ENCODE peak calls at places on chromosomes 3 and 15, in six cellular contexts. One of them, this sample, is unnamed.

GRCh38 chr3:179438836-179439235 is 12.4 kb downstream of the GNB4 start:
- DNase-seq in foreskin fibroblast: no peak
- DNase-seq in HFFc6: no peak
- DNase-seq in psoas muscle: no peak
- DNase-seq in body of pancreas: no peak
- DNase-seq in spleen: peak; percentile 88
- DNase-seq in this sample: no peak

GRCh38 chr3:37607604-37608003 is 254.1 kb upstream of the CTDSPL start:
- DNase-seq in body of pancreas: no peak
- DNase-seq in foreskin fibroblast: no peak
- DNase-seq in HFFc6: no peak
- DNase-seq in spleen: no peak
- DNase-seq in psoas muscle: no peak
- DNase-seq in this sample: no peak

GRCh38 chr3:27673701-27674100 is 48.4 kb downstream of the EOMES start:
- DNase-seq in body of pancreas: no peak
- DNase-seq in HFFc6: no peak
- DNase-seq in foreskin fibroblast: no peak
- DNase-seq in spleen: no peak
- DNase-seq in psoas muscle: no peak
- DNase-seq in this sample: no peak

GRCh38 chr15:90268415-90268814 is 2.9 kb downstream of the NGRN start:
- DNase-seq in spleen: no peak
- DNase-seq in psoas muscle: no peak
- DNase-seq in HFFc6: no peak
- DNase-seq in body of pancreas: no peak
- DNase-seq in foreskin fibroblast: no peak
- DNase-seq in this sample: no peak

GRCh38 chr15:69338535-69339213 is 40.0 kb downstream of the PAQR5 start:
- DNase-seq in HFFc6: no peak
- DNase-seq in spleen: no peak
- DNase-seq in psoas muscle: no peak
- DNase-seq in body of pancreas: no peak
- DNase-seq in foreskin fibroblast: peak; percentile 40
- DNase-seq in this sample: no peak

GRCh38 chr3:186682734-186683133 is 16.9 kb downstream of the HRG start:
- DNase-seq in HFFc6: no peak
- DNase-seq in foreskin fibroblast: no peak
- DNase-seq in spleen: no peak
- DNase-seq in body of pancreas: no peak
- DNase-seq in psoas muscle: no peak
- DNase-seq in this sample: no peak

GRCh38 chr15:96889734-96890480 is 559.4 kb downstream of the NR2F2 start:
- DNase-seq in body of pancreas: no peak
- DNase-seq in psoas muscle: no peak
- DNase-seq in foreskin fibroblast: no peak
- DNase-seq in spleen: no peak
- DNase-seq in HFFc6: no peak
- DNase-seq in this sample: peak; percentile 38

GRCh38 chr3:37945803-37946530 is 44.6 kb upstream of the VILL start:
- DNase-seq in HFFc6: peak; percentile 50
- DNase-seq in spleen: no peak
- DNase-seq in body of pancreas: no peak
- DNase-seq in psoas muscle: no peak
- DNase-seq in foreskin fibroblast: peak; percentile 76
- DNase-seq in this sample: peak; percentile 80

GRCh38 chr15:85793641-85794597 is 806 bp downstream of the KLHL25 start:
- DNase-seq in spleen: peak; percentile 90
- DNase-seq in body of pancreas: peak; percentile 55
- DNase-seq in HFFc6: no peak
- DNase-seq in foreskin fibroblast: peak; percentile 60
- DNase-seq in psoas muscle: peak; percentile 70
- DNase-seq in this sample: peak; percentile 53

GRCh38 chr15:48001393-48002059 is 119.3 kb upstream of the SLC24A5 start:
- DNase-seq in spleen: no peak
- DNase-seq in HFFc6: no peak
- DNase-seq in foreskin fibroblast: no peak
- DNase-seq in body of pancreas: no peak
- DNase-seq in psoas muscle: no peak
- DNase-seq in this sample: no peak

GRCh38 chr3:65907232-65908130 is 131.2 kb downstream of the MAGI1 start:
- DNase-seq in foreskin fibroblast: no peak
- DNase-seq in body of pancreas: no peak
- DNase-seq in spleen: no peak
- DNase-seq in HFFc6: no peak
- DNase-seq in psoas muscle: no peak
- DNase-seq in this sample: no peak

GRCh38 chr3:126345231-126345630 is 12.0 kb downstream of the KLF15 start:
- DNase-seq in body of pancreas: no peak
- DNase-seq in foreskin fibroblast: no peak
- DNase-seq in HFFc6: no peak
- DNase-seq in psoas muscle: no peak
- DNase-seq in spleen: peak; percentile 29
- DNase-seq in this sample: no peak

GRCh38 chr3:52204337-52205073 is 6.5 kb downstream of the ALAS1 start:
- DNase-seq in foreskin fibroblast: peak; percentile 55
- DNase-seq in body of pancreas: peak; percentile 83
- DNase-seq in spleen: peak; percentile 14
- DNase-seq in HFFc6: no peak
- DNase-seq in psoas muscle: no peak
- DNase-seq in this sample: no peak

GRCh38 chr3:71438004-71438685 is 145.4 kb downstream of the FOXP1 start:
- DNase-seq in psoas muscle: no peak
- DNase-seq in foreskin fibroblast: no peak
- DNase-seq in spleen: no peak
- DNase-seq in HFFc6: no peak
- DNase-seq in body of pancreas: no peak
- DNase-seq in this sample: no peak

GRCh38 chr15:75809986-75810750 is 33.1 kb upstream of the UBE2Q2 start:
- DNase-seq in spleen: no peak
- DNase-seq in HFFc6: peak; percentile 13
- DNase-seq in body of pancreas: peak; percentile 37
- DNase-seq in foreskin fibroblast: peak; percentile 53
- DNase-seq in psoas muscle: no peak
- DNase-seq in this sample: peak; percentile 60

GRCh38 chr3:42499478-42499871 is 3.0 kb upstream of the VIPR1 start:
- DNase-seq in psoas muscle: no peak
- DNase-seq in foreskin fibroblast: no peak
- DNase-seq in body of pancreas: no peak
- DNase-seq in spleen: no peak
- DNase-seq in HFFc6: no peak
- DNase-seq in this sample: no peak

GRCh38 chr3:123694377-123695147 is 109.7 kb upstream of the HACD2 start:
- DNase-seq in HFFc6: no peak
- DNase-seq in spleen: no peak
- DNase-seq in foreskin fibroblast: no peak
- DNase-seq in body of pancreas: no peak
- DNase-seq in psoas muscle: no peak
- DNase-seq in this sample: no peak

GRCh38 chr3:72538070-72538745 is 310.0 kb downstream of the SHQ1 start:
- DNase-seq in HFFc6: no peak
- DNase-seq in psoas muscle: no peak
- DNase-seq in foreskin fibroblast: no peak
- DNase-seq in body of pancreas: no peak
- DNase-seq in spleen: no peak
- DNase-seq in this sample: no peak

GRCh38 chr3:7581831-7582230 is 720.9 kb downstream of the GRM7 start:
- DNase-seq in HFFc6: no peak
- DNase-seq in body of pancreas: no peak
- DNase-seq in spleen: no peak
- DNase-seq in psoas muscle: no peak
- DNase-seq in foreskin fibroblast: no peak
- DNase-seq in this sample: no peak

GRCh38 chr3:40583691-40584090 is 58.9 kb downstream of the ZNF621 start:
- DNase-seq in spleen: no peak
- DNase-seq in HFFc6: no peak
- DNase-seq in foreskin fibroblast: no peak
- DNase-seq in body of pancreas: no peak
- DNase-seq in psoas muscle: no peak
- DNase-seq in this sample: no peak

DNA sequence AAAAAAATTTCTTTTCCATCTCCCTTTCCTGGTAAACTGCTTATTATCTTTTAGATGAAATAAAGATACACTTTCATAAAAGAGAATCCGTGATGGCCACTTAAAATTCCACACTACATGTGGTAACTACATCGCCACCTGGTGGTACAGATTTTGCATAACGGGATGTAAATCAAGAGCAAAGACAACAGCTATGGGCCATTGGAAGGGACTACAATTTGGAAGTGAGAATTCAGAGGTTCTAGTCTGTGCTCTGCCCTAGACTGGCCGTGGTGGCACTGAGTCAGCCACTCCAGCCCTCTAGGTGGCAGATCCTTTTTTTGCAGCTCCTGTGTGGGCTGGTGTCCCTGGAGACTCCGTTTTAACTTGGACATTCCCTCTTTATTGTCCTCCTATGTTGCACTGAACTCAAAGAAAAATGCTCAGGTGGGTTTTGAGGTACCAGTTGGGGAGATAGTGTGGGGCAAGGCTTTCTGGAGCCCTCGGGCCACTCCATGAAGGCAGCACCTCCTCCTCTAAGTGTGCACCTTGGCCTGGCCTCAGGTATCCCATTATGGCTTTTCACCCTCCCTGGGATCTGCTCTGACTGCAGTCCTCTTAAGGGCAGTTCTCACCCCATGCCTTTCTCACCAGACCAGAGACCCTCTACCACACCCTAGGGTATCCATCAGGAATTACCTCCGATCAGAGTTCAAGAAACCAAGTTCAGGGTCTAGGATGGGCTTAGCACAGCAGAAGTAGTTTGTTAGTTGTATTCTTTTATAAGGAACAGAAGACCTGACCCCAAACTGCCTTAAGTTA is 54.9 kb downstream of the SPSB4 start:
- DNase-seq in spleen: no peak
- DNase-seq in body of pancreas: peak; percentile 88
- DNase-seq in HFFc6: peak; percentile 80
- DNase-seq in foreskin fibroblast: peak; percentile 90
- DNase-seq in psoas muscle: peak; percentile 29
- DNase-seq in this sample: peak; percentile 85
- TF ChIP-seq CTCF in spleen: peak; percentile 34
- TF ChIP-seq CTCF in body of pancreas: peak; percentile 56
- TF ChIP-seq CTCF in HFFc6: peak; percentile 89
- TF ChIP-seq CTCF in foreskin fibroblast: peak; percentile 66
- TF ChIP-seq CTCF in psoas muscle: peak; percentile 90
- TF ChIP-seq CTCF in this sample: peak; percentile 67

DNA sequence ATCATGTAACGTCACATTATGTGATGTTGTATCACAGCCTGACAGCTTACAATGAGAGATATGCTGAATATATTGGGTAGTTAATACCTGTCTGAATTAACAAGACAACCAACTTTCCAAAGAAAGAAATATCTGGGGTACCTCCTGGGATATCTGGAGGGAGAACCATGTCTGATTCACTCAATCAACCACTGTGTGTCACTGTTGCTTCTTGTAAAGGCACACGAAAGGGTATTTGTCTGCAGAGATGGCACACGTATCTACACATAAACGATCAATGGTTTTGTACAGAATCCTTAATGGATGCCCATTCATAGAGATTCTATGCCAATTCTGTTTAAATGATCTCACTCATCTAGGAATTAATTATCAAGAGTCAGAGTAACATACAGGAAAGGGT is 252.1 kb upstream of the TMCO5A start:
- DNase-seq in body of pancreas: no peak
- DNase-seq in spleen: no peak
- DNase-seq in HFFc6: no peak
- DNase-seq in psoas muscle: no peak
- DNase-seq in foreskin fibroblast: peak; percentile 23
- DNase-seq in this sample: peak; percentile 13
- TF ChIP-seq CTCF in body of pancreas: no peak
- TF ChIP-seq CTCF in spleen: no peak
- TF ChIP-seq CTCF in HFFc6: peak; percentile 65
- TF ChIP-seq CTCF in psoas muscle: no peak
- TF ChIP-seq CTCF in foreskin fibroblast: no peak
- TF ChIP-seq CTCF in this sample: no peak

GRCh38 chr3:174441588-174442316 is 417.4 kb upstream of the NAALADL2 start:
- DNase-seq in body of pancreas: no peak
- DNase-seq in spleen: no peak
- DNase-seq in foreskin fibroblast: peak; percentile 37
- DNase-seq in HFFc6: no peak
- DNase-seq in psoas muscle: no peak
- DNase-seq in this sample: no peak

GRCh38 chr3:174439621-174440349 is 419.3 kb upstream of the NAALADL2 start:
- DNase-seq in foreskin fibroblast: peak; percentile 97
- DNase-seq in spleen: no peak
- DNase-seq in HFFc6: peak; percentile 99
- DNase-seq in body of pancreas: peak; percentile 50
- DNase-seq in psoas muscle: peak; percentile 21
- DNase-seq in this sample: peak; percentile 62

GRCh38 chr3:174440350-174440716 is 418.8 kb upstream of the NAALADL2 start:
- DNase-seq in spleen: no peak
- DNase-seq in HFFc6: no peak
- DNase-seq in foreskin fibroblast: peak; percentile 69
- DNase-seq in body of pancreas: no peak
- DNase-seq in psoas muscle: peak; percentile 16
- DNase-seq in this sample: peak; percentile 13

GRCh38 chr3:174442317-174442682 is 416.8 kb upstream of the NAALADL2 start:
- DNase-seq in HFFc6: no peak
- DNase-seq in psoas muscle: no peak
- DNase-seq in body of pancreas: no peak
- DNase-seq in spleen: no peak
- DNase-seq in foreskin fibroblast: no peak
- DNase-seq in this sample: no peak

DNA sequence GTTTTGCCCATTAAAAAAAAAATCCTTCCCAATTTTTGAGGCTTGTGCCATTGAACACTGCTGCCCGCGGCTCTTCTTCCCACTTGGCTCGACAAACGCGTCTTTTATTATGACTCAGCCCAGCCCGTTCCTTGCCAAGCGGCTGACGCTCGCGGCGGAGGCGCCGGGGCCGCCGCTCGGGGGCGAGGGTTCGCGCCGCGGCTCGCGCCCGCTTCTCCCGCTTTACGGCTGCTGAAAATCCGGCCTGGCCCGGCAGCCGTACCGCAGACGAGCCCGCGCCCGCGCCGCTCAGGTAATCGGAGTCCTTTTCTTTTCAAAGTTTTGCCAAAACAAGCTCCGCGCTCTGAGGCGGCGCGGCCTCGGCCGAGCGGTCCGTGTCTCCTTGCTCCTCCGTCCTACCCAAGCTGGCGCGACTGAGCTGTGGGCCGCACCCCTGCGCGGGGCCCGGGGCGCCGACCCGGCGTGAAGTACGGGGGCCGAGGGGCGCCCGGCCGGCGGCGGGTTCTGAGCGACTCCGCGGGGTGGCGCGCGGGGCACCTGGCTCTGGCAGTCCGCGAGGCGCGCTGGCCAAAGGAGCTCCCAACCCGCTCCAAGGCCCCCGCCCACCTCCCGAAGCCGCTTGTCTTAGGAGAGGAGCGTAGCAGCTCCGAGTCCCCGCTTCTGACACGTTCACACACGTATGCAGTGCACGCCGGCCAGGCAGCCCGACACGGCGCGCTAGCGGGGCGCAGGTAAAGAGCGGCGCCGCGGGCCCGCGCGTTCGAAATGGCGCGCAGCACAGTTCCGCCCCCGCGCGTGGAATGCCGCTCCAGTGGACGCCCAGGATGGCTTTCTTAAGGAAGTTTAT is 418.2 kb upstream of the NAALADL2 start:
- DNase-seq in psoas muscle: peak; percentile 87
- DNase-seq in HFFc6: peak; percentile 91
- DNase-seq in foreskin fibroblast: peak; percentile 97
- DNase-seq in spleen: peak; percentile 86
- DNase-seq in body of pancreas: peak; percentile 92
- DNase-seq in this sample: peak; percentile 94
- TF ChIP-seq CTCF in psoas muscle: no peak
- TF ChIP-seq CTCF in HFFc6: peak; percentile 53
- TF ChIP-seq CTCF in foreskin fibroblast: no peak
- TF ChIP-seq CTCF in spleen: no peak
- TF ChIP-seq CTCF in body of pancreas: no peak
- TF ChIP-seq CTCF in this sample: peak; percentile 18

GRCh38 chr15:59751552-59752413 is 62.7 kb upstream of the BNIP2 start:
- DNase-seq in HFFc6: no peak
- DNase-seq in spleen: no peak
- DNase-seq in psoas muscle: no peak
- DNase-seq in foreskin fibroblast: no peak
- DNase-seq in body of pancreas: no peak
- DNase-seq in this sample: no peak
- TF ChIP-seq CTCF in HFFc6: peak; percentile 28
- TF ChIP-seq CTCF in spleen: no peak
- TF ChIP-seq CTCF in psoas muscle: peak; percentile 9
- TF ChIP-seq CTCF in foreskin fibroblast: no peak
- TF ChIP-seq CTCF in body of pancreas: no peak
- TF ChIP-seq CTCF in this sample: peak; percentile 35